ENCODE peak calls at places on chromosomes 11 and 22, in eight cellular contexts. O is HCT116, H is GM12878, K is uterus, B is spleen, J is testis, Q is tibial nerve, E is esophagus squamous epithelium. G is an unnamed sample.
A peak's percentile ranks its signal among the peaks of the same experiment; 100 is the strongest.

GRCh38 chr11:70675697-70676374 is 277.5 kb downstream of the CTTN start:
- DNase-seq in B (no peak), J (no peak), Q (no peak), H (no peak), K (no peak), O (peak; percentile 12), E (no peak), G (no peak)

GRCh38 chr11:104704888-104705287 is 193.4 kb downstream of the CASP12 start:
- DNase-seq in H (no peak), J (no peak), K (no peak), O (no peak), Q (no peak), E (no peak), B (no peak), G (no peak)

GRCh38 chr11:133636686-133637085 is 104.4 kb upstream of the OPCML start:
- DNase-seq in Q (no peak), J (no peak), B (no peak), E (no peak), H (no peak), K (no peak), O (no peak), G (no peak)

GRCh38 chr11:47268448-47269001 is 1.4 kb upstream of the MADD start:
- DNase-seq in O (no peak), K (no peak), H (no peak), B (peak; percentile 78), E (no peak), Q (no peak), J (no peak), G (no peak)

GRCh38 chr11:107799245-107799859 is 59.2 kb downstream of the SLC35F2 start:
- DNase-seq in E (no peak), B (peak; percentile 78), O (peak; percentile 46), Q (peak; percentile 85), J (peak; percentile 87), K (peak; percentile 68), H (peak; percentile 12), G (peak; percentile 84)

GRCh38 chr11:85806016-85806415 is 4.9 kb downstream of the SYTL2 start:
- DNase-seq in Q (no peak), E (no peak), O (no peak), K (no peak), B (no peak), J (no peak), H (no peak), G (no peak)

GRCh38 chr11:32115406-32115805 is 24.5 kb downstream of the RCN1 start:
- DNase-seq in Q (no peak), E (no peak), J (no peak), H (no peak), K (no peak), O (no peak), B (no peak), G (no peak)

GRCh38 chr11:96228472-96228871 is 114.5 kb downstream of the MAML2 start:
- DNase-seq in Q (peak; percentile 66), H (no peak), K (peak; percentile 80), O (peak; percentile 16), J (peak; percentile 71), B (no peak), E (no peak), G (no peak)

GRCh38 chr11:95450547-95451123 is 219.6 kb upstream of the SESN3 start:
- DNase-seq in E (no peak), Q (no peak), O (no peak), J (no peak), K (no peak), B (no peak), H (no peak), G (no peak)

GRCh38 chr11:107840120-107840479 is 18.5 kb downstream of the SLC35F2 start:
- DNase-seq in H (no peak), O (no peak), B (no peak), E (no peak), Q (peak; percentile 45), K (no peak), J (no peak), G (no peak)

GRCh38 chr11:2417856-2418705 is 17.5 kb downstream of the TSSC4 start:
- DNase-seq in J (no peak), O (no peak), K (peak; percentile 13), Q (no peak), H (no peak), B (no peak), E (no peak), G (no peak)

GRCh38 chr11:43359432-43359818 is 705 bp downstream of the TTC17 start:
- DNase-seq in E (no peak), H (peak; percentile 21), Q (peak; percentile 5), B (no peak), K (no peak), O (no peak), J (peak; percentile 47), G (no peak)

GRCh38 chr11:69939551-69940245 is 120.5 kb upstream of the FGF3 start:
- DNase-seq in Q (no peak), K (peak; percentile 81), H (no peak), E (no peak), B (peak; percentile 61), O (no peak), J (peak; percentile 68), G (no peak)

GRCh38 chr11:110425751-110426545 is 3.8 kb upstream of the FDX1 start:
- DNase-seq in K (no peak), B (no peak), O (no peak), E (no peak), J (no peak), Q (no peak), H (no peak), G (no peak)

GRCh38 chr11:133134561-133135173 is 397.6 kb downstream of the OPCML start:
- DNase-seq in H (peak; percentile 16), K (no peak), Q (peak; percentile 33), J (peak; percentile 78), E (no peak), O (no peak), B (no peak), G (peak; percentile 86)

GRCh38 chr22:42277988-42278776 is 7.7 kb upstream of the TCF20 start:
- DNase-seq in B (peak; percentile 77), J (no peak), O (no peak), K (no peak), E (no peak), H (no peak), Q (peak; percentile 31), G (peak; percentile 66)

GRCh38 chr11:15622231-15622890 is 507.6 kb downstream of the INSC start:
- DNase-seq in Q (no peak), B (no peak), J (no peak), O (no peak), K (no peak), H (no peak), E (no peak), G (no peak)

DNA sequence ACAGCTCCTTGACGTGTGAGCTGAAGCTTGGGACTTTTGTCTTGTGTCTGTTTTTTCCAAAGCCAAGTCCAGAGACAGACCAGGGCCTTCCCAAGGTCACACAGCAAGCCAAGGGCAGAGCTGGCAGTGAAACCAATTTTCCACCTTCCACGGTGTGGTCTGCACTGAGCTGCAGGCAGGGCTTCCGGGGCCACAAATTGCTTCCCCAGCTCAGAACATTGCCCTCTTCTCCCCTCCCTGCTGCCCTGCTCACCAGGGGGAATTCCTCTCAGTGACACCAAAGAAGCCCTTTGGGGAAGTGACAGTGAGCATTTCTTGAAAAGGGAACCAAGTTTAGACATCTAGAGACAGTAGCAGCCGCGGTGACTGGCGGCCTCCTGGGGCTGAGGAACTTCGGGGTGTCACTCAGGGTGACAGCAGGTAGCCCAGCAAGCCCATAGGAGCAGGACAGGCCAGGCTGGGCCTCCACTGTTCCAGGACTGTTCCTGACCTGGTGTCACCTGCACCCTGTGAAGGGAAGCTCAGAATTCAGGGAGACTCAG is 9.2 kb downstream of the FXYD2 start:
- DNase-seq in J (no peak), O (no peak), E (peak; percentile 37), K (no peak), B (peak; percentile 94), H (peak; percentile 94), Q (peak; percentile 22), G (peak; percentile 87)
- H3K27ac ChIP-seq in J (peak overlapping the region; percentile 11), O (no peak overlapping the region), E (peak overlapping the region; percentile 67), K (peak overlapping the region; percentile 63), B (peak overlapping the region; percentile 84), H (peak overlapping the region; percentile 87), Q (no peak overlapping the region), G (peak overlapping the region; percentile 77)

DNA sequence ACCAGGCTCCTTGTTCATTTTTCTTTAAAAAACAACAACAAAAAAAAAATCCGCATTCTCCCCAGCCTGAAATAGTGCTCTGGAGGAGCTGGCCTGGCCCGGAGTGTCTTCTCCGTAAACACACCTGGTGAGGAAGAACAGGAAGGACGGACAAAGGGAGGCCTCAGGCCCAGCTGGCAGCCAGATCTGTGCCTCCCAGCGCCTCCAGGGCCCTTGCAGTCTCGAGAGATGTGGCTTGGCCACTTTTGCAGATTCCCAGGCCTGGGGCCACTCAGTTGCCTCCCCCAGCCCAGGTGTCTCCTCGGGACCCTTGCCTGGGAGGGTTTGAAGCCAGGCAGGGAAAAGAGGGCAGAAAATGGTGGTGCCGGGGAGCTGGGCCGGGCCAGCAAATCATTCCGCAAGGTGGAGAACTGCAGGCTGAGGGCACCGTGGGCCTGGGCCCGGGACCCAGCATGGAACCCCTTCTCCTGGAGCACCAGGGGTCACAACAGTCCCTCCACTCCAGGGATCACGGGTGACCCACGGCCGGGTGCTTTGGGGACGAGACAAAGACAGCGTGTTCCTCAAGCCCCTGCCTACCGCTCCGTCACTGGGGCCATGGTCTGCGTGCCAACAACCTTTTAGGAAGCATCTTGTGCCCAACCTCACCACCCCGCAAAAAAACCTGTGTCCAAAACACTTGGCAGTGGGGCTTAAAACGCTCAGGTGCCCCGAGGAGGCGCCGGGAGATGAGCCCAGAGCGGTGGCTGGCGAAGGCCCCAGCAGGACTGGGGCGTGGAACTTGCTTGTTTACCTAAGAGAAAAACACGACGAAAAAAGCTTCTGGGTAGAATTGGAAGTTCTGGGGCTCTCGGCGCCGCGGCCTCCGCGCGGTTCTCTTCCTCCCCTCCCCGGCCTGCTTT is 67.1 kb upstream of the WNT7B start:
- DNase-seq in B (peak; percentile 82), H (no peak), K (peak; percentile 63), E (no peak), O (no peak), Q (no peak), J (peak; percentile 50), G (peak; percentile 59)
- TF ChIP-seq POLR2A in B (no peak), H (no peak), K (peak; percentile 36), E (no peak), O (no peak), Q (no peak), J (no peak), G (peak; percentile 26)

DNA sequence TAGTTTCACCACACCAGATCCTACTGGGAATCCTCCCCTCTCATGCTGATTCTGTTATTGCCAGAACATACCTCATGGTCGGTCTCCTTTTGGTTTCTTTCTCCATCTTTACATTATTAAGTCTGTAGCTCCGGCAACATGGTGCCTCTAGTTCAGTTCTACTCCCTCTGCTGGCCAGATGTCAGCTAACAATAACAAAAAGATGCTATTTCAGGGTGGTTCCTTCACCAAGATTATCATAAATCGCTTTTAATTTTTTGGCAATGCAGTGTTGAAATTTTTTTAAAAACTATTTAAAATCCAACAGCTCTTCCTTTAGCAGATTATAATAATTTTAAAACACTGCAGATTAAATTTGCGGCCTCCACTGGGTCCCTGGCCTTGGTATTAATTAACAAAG is 492.8 kb upstream of the KIRREL3 start:
- DNase-seq in K (no peak), B (no peak), Q (no peak), O (no peak), J (peak; percentile 41), E (no peak), H (no peak), G (no peak)
- TF ChIP-seq CTCF in K (no peak), B (no peak), Q (no peak), O (no peak), J (peak; percentile 50), E (peak; percentile 31), H (peak; percentile 48), G (no peak)

DNA sequence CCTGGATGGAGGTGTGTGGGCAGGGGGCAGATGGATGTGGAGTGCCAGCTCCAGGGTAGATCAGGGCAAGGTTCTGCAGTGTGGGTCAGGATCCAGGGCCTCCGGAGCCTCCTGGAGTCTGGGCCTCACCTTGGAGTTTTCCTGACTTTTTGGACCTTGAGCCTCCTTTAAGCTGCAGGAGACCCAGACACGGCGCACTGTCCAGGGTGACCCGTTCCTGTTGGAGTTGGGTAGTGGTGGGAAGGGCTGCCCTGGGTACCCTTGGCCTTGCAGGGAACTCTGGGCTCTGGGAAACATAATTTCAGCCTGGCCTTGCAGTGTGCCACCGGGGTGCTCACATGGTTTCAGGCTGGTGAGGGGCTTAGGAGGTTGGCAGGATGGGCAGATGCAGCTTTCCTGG is 17.0 kb downstream of the MGAT3 start:
- DNase-seq in B (no peak), Q (no peak), H (no peak), E (no peak), K (no peak), J (no peak), O (no peak), G (peak; percentile 69)
- H3K27ac ChIP-seq in B (no peak overlapping the region), Q (peak overlapping the region; percentile 95), H (no peak overlapping the region), E (peak overlapping the region; percentile 67), K (no peak overlapping the region), J (peak overlapping the region; percentile 3), O (no peak overlapping the region), G (peak overlapping the region; percentile 95)